ENCODE peak calls at places on chromosome 17, in four cellular contexts. I is SK-N-SH, P is OCI-LY7, S is HFF-Myc. T is an unnamed sample.
A peak's percentile ranks its signal among the peaks of the same experiment; 100 is the strongest.

GRCh38 chr17:73986641-73987177 is 216.8 kb upstream of the RPL38 start:
- DNase-seq in P (no peak), I (no peak), S (no peak), T (no peak)

GRCh38 chr17:36869856-36870617 is 67.2 kb upstream of the LHX1 start:
- DNase-seq in P (no peak), I (no peak), S (no peak), T (no peak)

GRCh38 chr17:21242026-21242700 is 11.0 kb downstream of the NATD1 start:
- DNase-seq in I (no peak), P (no peak), S (peak; percentile 12), T (no peak)

GRCh38 chr17:60231234-60231633 is 81.5 kb downstream of the CA4 start:
- DNase-seq in P (peak; percentile 22), S (no peak), I (peak; percentile 53), T (peak; percentile 6)

GRCh38 chr17:43784628-43785101 is 4.4 kb downstream of the CFAP97D1 start:
- DNase-seq in I (no peak), P (no peak), S (no peak), T (no peak)

GRCh38 chr17:1644493-1645206 is 882 bp downstream of the SCARF1 start:
- DNase-seq in I (no peak), S (no peak), P (no peak), T (peak; percentile 83)

GRCh38 chr17:79865351-79866210 is 26.3 kb upstream of the CBX4 start:
- DNase-seq in P (no peak), S (no peak), I (peak; percentile 19), T (no peak)

GRCh38 chr17:1005361-1005946 is 8.5 kb downstream of the TIMM22 start:
- DNase-seq in I (peak; percentile 44), P (no peak), S (no peak), T (no peak)

GRCh38 chr17:6546069-6546718 is 10.2 kb downstream of the PITPNM3 start:
- DNase-seq in P (no peak), I (no peak), S (no peak), T (no peak)

GRCh38 chr17:68600123-68600880 is 865 bp downstream of the FAM20A start:
- DNase-seq in P (no peak), I (peak; percentile 78), S (no peak), T (peak; percentile 54)

GRCh38 chr17:44672479-44673093 is 16.3 kb downstream of the MEIOC start:
- DNase-seq in I (peak; percentile 34), S (no peak), P (peak; percentile 42), T (no peak)

GRCh38 chr17:71163121-71163812 is 957.6 kb upstream of the SOX9 start:
- DNase-seq in S (no peak), P (no peak), I (no peak), T (no peak)

GRCh38 chr17:55763856-55764255 is 13.0 kb downstream of the PCTP start:
- DNase-seq in P (no peak), I (no peak), S (no peak), T (no peak)

DNA sequence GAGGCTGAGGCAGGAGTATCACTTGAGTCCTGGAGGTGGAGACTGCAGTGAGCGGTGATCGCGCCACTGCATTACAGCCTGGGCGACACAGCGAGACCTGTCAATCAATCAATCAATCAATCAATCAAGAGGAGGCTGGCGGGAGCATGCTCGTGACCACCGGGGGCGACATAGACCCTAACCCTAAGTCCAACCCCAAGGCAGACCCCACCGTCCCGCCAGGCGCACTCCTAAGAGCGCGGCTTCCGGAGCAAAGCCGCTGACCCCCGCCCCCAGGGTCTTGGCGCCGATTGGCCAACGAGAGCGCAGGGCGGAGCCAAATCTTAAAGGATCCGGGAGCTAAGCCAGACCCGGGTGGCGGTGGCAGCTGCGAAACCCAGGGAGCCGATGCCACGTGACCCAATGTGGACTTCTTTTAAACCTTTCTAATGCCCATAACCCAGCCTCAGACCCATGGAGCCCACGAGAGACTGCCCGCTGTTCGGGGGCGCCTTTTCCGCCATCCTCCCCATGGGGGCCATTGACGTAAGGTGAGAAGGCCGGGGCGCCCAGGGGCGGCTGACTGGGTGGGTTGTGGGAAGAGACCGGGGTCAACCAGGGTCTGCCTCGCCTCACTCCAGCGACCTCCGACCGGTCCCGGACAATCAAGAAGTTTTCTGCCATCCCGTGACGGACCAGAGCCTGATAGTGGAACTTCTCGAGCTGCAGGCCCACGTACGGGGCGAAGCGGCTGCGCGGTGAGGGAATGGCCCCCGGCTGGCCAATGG is at the start of gene RANGRF:
- DNase-seq in I (peak; percentile 97), S (peak; percentile 51), P (peak; percentile 90), T (peak; percentile 93)
- TF ChIP-seq CTCF in I (no peak), S (no peak), P (peak; percentile 29), T (no peak)

GRCh38 chr17:32488604-32489180 is 1.9 kb downstream of the CDK5R1 start:
- DNase-seq in I (no peak), S (no peak), P (no peak), T (no peak)

GRCh38 chr17:32488177-32488542 is 1.4 kb downstream of the CDK5R1 start:
- DNase-seq in I (no peak), S (no peak), P (no peak), T (no peak)

GRCh38 chr17:32486091-32486700 is 597 bp upstream of the CDK5R1 start:
- DNase-seq in S (no peak), P (peak; percentile 77), I (peak; percentile 96), T (peak; percentile 95)

GRCh38 chr17:32486701-32487459 is at the start of gene CDK5R1:
- DNase-seq in S (no peak), P (peak; percentile 53), I (peak; percentile 87), T (peak; percentile 94)

GRCh38 chr17:32487460-32488176 is 825 bp downstream of the CDK5R1 start:
- DNase-seq in S (no peak), P (no peak), I (peak; percentile 76), T (peak; percentile 73)
- TF ChIP-seq CTCF in S (no peak), P (no peak), I (peak; percentile 6), T (no peak)

GRCh38 chr17:29592850-29593545 is at the start of gene ANKRD13B:
- DNase-seq in S (no peak), I (peak; percentile 83), P (peak; percentile 71), T (peak; percentile 77)

GRCh38 chr17:29595943-29596774 is 3.2 kb downstream of the ANKRD13B start:
- DNase-seq in S (no peak), P (no peak), I (no peak), T (no peak)

GRCh38 chr17:29595107-29595942 is 2.4 kb downstream of the ANKRD13B start:
- DNase-seq in S (no peak), I (no peak), P (no peak), T (no peak)

GRCh38 chr17:29593546-29594440 is 861 bp downstream of the ANKRD13B start:
- DNase-seq in S (no peak), I (no peak), P (peak; percentile 56), T (peak; percentile 46)

DNA sequence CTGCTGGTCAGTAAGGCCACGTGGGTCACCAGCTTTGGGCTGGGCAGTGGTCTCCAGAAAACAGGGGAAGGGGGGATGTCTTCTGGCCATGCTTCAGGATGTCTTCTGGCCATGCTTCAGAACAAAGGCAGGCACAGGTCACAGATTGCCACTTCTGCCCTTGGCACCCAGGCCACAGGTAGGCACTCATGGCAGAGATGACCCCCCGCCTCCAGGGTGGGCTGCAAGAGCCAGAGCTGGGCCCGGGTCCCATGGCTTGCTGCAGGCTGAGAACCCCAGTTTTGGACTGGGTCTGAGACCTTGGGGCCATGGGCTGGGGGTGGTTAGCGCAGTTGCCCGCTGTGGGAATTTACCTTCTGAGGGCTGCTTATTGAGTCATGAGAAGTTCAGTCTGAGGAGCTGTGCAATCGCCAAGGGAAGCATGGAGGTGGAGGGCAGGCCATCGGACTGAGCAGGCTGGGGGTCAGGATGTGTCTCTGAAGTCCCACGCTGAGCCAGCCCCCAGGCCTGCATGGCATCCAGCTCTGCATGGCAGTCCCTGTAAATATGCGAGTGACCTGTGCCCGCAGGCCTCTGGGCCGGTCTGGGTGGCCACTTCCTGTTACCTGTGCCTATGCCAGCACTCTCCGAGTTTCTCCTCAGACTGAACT is 1.6 kb downstream of the ANKRD13B start:
- DNase-seq in I (no peak), S (no peak), P (no peak), T (no peak)
- TF ChIP-seq CTCF in I (no peak), S (no peak), P (peak; percentile 1), T (no peak)

DNA sequence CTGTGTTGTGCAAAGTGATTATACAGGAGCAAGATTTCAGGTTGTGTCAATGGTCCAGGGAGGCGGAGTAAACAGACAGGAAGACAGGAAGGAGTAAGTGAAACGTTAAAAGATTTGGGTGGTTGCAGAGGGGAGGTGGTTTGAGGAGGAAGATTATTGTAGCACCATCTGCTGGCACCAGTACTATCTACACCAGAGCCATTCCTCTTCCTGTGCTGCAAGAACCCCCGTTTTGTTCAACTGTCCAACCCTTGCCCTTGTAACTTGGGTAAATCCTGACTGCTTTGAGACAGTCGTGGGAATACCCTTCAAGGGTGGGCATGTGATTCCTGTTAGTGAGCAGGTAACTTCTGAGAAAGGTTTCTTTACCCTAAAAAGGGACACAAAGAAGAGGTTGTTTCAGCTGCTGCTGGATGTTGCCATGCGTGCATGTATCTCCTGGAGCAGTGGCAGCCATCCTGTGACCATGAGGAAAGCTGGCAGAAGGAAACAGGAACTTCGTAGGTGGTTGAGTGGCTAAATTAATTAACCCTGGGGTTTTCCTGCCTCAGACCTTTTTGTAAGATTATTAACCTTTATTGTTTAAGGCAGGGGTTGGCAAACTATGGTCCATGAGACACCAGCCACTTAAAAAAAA is 124.1 kb downstream of the PRKCA start:
- DNase-seq in I (no peak), S (no peak), P (peak; percentile 41), T (peak; percentile 40)
- TF ChIP-seq CTCF in I (peak; percentile 45), S (peak; percentile 30), P (peak; percentile 68), T (no peak)

DNA sequence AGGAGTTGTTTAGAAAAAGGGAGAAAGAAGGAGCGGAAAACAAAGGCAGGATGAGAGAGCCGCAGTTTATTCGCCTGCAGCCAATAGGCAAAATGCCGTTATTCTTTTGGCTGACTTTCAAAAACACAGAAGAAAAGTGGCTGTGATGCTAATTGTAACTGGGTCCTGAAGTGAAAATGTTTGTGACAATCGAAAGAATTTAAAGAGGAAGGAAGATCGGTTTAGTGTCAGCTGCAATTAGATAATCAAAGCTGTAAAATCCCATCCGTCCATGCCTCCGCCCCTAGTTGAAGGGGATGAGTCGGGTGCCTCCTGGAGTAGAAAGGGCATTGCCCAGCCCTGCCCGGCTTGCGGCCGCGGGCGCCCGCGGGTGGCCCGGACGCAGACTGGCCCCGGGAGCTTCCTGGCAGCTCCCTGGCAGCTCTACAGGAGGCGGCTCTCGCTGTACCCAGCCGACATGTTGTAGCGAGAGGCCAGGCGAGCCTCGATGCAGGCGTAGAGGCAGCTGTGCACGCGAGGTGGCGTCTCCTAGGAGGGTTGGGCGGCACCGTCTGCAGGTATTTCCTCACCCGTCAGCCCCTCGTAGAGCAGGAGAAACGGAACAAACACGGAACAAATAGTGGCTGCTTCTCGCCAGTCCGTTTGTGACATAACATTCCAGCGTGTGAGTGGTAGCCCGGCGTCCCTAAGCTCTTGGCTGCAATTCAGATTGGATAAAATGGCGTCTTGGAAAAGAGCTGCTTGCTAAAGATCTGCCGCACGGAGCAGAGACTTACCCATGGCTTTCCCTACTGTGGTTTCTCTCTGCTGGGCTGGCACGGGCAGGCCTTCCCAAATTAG is 82.3 kb downstream of the TNRC6C start:
- DNase-seq in I (peak; percentile 95), S (no peak), P (no peak), T (peak; percentile 48)
- TF ChIP-seq CTCF in I (peak; percentile 40), S (no peak), P (no peak), T (peak; percentile 3)

GRCh38 chr17:61314368-61315078 is 85.1 kb upstream of the TBX2 start:
- DNase-seq in S (no peak), I (peak; percentile 69), P (no peak), T (no peak)
- TF ChIP-seq CTCF in S (peak; percentile 7), I (peak; percentile 52), P (no peak), T (no peak)

GRCh38 chr17:28973414-28973813 is 22.1 kb upstream of the PHF12 start:
- DNase-seq in S (no peak), I (peak; percentile 86), P (no peak), T (no peak)
- TF ChIP-seq CTCF in S (no peak), I (no peak), P (no peak), T (no peak)